ENCODE peak calls at places on chromosomes 12 and 14, in nine cellular contexts. C is BE2C, N is gastrocnemius medialis, L is heart right ventricle, G is astrocyte of the spinal cord, Z is cardiac muscle cell, K is mammary epithelial cell, I is epithelial cell of esophagus, V is ovary. B is an unnamed sample.

GRCh38 chr14:20597108-20597507 is 5.9 kb upstream of the RNASE12 start:
- DNase-seq in L (no peak), V (no peak), G (no peak), K (no peak), Z (no peak), N (no peak), C (no peak), I (no peak), B (no peak)

GRCh38 chr12:110317921-110318320 is 36.9 kb downstream of the ATP2A2 start:
- DNase-seq in N (no peak), L (no peak), K (peak; percentile 55), V (no peak), G (peak; percentile 56), I (no peak), Z (peak; percentile 73), C (no peak), B (no peak)

GRCh38 chr12:6254491-6254890 is 54.3 kb downstream of the CD9 start:
- DNase-seq in C (no peak), K (no peak), Z (no peak), L (no peak), N (no peak), I (no peak), G (no peak), V (no peak), B (no peak)

GRCh38 chr12:54945082-54945481 is 39.5 kb downstream of the TESPA1 start:
- DNase-seq in I (peak; percentile 26), V (no peak), C (no peak), L (no peak), K (no peak), N (no peak), Z (no peak), G (no peak), B (no peak)

GRCh38 chr12:70459786-70460185 is 93.7 kb downstream of the KCNMB4 start:
- DNase-seq in V (no peak), L (no peak), C (no peak), Z (no peak), K (no peak), G (no peak), N (no peak), I (no peak), B (no peak)

GRCh38 chr12:58966939-58967338 is 46.6 kb upstream of the LRIG3 start:
- DNase-seq in N (no peak), C (no peak), G (peak; percentile 8), K (peak; percentile 7), L (no peak), I (peak; percentile 8), V (no peak), Z (peak; percentile 2), B (no peak)

GRCh38 chr12:98345308-98345876 is 170.0 kb upstream of the TMPO start:
- DNase-seq in N (no peak), I (peak; percentile 83), K (peak; percentile 32), G (no peak), C (no peak), V (no peak), L (no peak), Z (no peak), B (no peak)

GRCh38 chr14:23153891-23154796 is 29.3 kb downstream of the SLC7A8 start:
- DNase-seq in Z (peak; percentile 97), K (peak; percentile 78), I (peak; percentile 90), L (peak; percentile 91), C (peak; percentile 34), N (peak; percentile 98), G (no peak), V (peak; percentile 97), B (peak; percentile 78)

GRCh38 chr14:28609228-28609828 is 157.3 kb upstream of the FOXG1 start:
- DNase-seq in V (no peak), L (peak; percentile 3), Z (peak; percentile 84), G (peak; percentile 81), K (peak; percentile 37), I (peak; percentile 65), C (peak; percentile 59), N (no peak), B (no peak)

GRCh38 chr12:53989227-53990113 is 4.5 kb downstream of the HOXC10 start:
- DNase-seq in N (no peak), C (peak; percentile 58), V (no peak), K (peak; percentile 57), L (no peak), G (peak; percentile 38), I (peak; percentile 62), Z (peak; percentile 66), B (no peak)

GRCh38 chr14:87678624-87679023 is 314.4 kb downstream of the GALC start:
- DNase-seq in N (no peak), L (no peak), I (no peak), C (no peak), V (no peak), Z (no peak), K (no peak), G (no peak), B (no peak)

GRCh38 chr12:120775862-120776552 is 50.4 kb downstream of the ACADS start:
- DNase-seq in I (no peak), Z (peak; percentile 57), G (no peak), N (no peak), V (no peak), L (no peak), C (no peak), K (no peak), B (no peak)

GRCh38 chr14:86450075-86450474 is 920.1 kb downstream of the FLRT2 start:
- DNase-seq in K (no peak), I (no peak), V (no peak), G (no peak), C (no peak), L (peak; percentile 4), Z (no peak), N (no peak), B (no peak)

GRCh38 chr12:91918431-91918830 is 227.2 kb downstream of the BTG1 start:
- DNase-seq in K (no peak), N (no peak), I (no peak), G (no peak), Z (no peak), L (no peak), V (no peak), C (no peak), B (no peak)

GRCh38 chr14:90733139-90733808 is 83.0 kb downstream of the TTC7B start:
- DNase-seq in I (no peak), V (no peak), K (no peak), L (no peak), G (no peak), Z (no peak), N (peak; percentile 82), C (no peak), B (no peak)

GRCh38 chr14:87630808-87631207 is 362.2 kb downstream of the GALC start:
- DNase-seq in K (no peak), V (no peak), C (no peak), Z (no peak), L (no peak), I (no peak), N (no peak), G (no peak), B (no peak)

GRCh38 chr12:132489078-132489601 is 811 bp upstream of the FBRSL1 start:
- DNase-seq in V (peak; percentile 40), C (no peak), L (no peak), G (no peak), N (no peak), K (no peak), Z (no peak), I (no peak), B (no peak)

GRCh38 chr12:6532927-6533652 is 1.2 kb upstream of the GAPDH start:
- DNase-seq in Z (peak; percentile 66), L (peak; percentile 71), C (peak; percentile 90), G (peak; percentile 75), V (peak; percentile 66), I (peak; percentile 80), K (peak; percentile 87), N (no peak), B (no peak)

GRCh38 chr14:48957486-48957885 is 628.7 kb downstream of the RPS29 start:
- DNase-seq in C (no peak), Z (no peak), V (no peak), G (no peak), K (no peak), N (no peak), L (no peak), I (no peak), B (no peak)

DNA sequence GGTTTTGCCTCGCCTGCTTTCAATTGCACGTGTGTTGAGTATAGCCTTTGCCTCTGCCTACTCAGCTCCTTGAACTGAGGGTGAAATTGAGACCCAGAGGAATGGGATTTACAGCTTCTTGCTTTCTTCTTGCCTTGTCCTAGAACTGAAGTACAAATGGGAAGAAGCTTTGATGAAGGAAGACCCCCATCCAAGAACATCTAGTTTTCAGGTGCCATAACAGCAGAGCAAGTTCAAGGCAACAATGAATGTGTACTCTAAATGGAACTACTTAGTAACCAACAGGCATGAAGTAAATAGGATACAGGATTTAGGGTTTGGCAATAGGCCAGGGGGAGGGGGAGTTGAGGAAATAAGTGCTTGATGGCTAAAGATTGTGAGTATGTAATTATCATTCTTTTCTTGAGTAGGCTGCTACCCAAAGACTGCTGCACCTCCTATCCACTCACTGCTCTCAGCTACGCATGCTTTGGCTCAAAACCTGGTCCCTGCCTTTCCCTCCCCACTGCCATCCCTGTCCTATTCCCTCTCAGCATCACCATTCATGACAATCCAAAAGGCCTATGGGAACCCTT is 2.1 kb downstream of the GPX2 start:
- DNase-seq in L (no peak), C (no peak), I (no peak), G (no peak), Z (no peak), N (no peak), K (no peak), V (no peak), B (no peak)
- H3K4me3 ChIP-seq in L (no peak overlapping the region), C (no peak overlapping the region), I (no peak overlapping the region), G (no peak overlapping the region), Z (no peak overlapping the region), N (no peak overlapping the region), K (no peak overlapping the region), V (no peak overlapping the region), B (no peak overlapping the region)

GRCh38 chr12:105705765-105706164 is 375.3 kb downstream of the C12orf75 start:
- DNase-seq in K (peak; percentile 30), G (peak; percentile 72), N (no peak), V (peak; percentile 48), I (peak; percentile 69), Z (peak; percentile 81), L (peak; percentile 74), C (peak; percentile 29), B (no peak)
- TF ChIP-seq CTCF in K (peak; percentile 74), G (peak; percentile 82), N (peak; percentile 75), V (peak; percentile 73), I (peak; percentile 82), Z (peak; percentile 92), L (peak; percentile 68), C (peak; percentile 69), B (peak; percentile 74)

GRCh38 chr12:27549231-27549800 is 25.3 kb downstream of the PPFIBP1 start:
- DNase-seq in I (peak; percentile 94), L (no peak), Z (peak; percentile 82), V (no peak), C (no peak), N (no peak), G (peak; percentile 83), K (peak; percentile 93), B (no peak)
- H3K4me3 ChIP-seq in I (no peak overlapping the region), L (peak overlapping the region; percentile 2), Z (no peak overlapping the region), V (no peak overlapping the region), C (no peak overlapping the region), N (peak overlapping the region; percentile 48), G (no peak overlapping the region), K (peak overlapping the region; percentile 28), B (peak overlapping the region; percentile 50)

DNA sequence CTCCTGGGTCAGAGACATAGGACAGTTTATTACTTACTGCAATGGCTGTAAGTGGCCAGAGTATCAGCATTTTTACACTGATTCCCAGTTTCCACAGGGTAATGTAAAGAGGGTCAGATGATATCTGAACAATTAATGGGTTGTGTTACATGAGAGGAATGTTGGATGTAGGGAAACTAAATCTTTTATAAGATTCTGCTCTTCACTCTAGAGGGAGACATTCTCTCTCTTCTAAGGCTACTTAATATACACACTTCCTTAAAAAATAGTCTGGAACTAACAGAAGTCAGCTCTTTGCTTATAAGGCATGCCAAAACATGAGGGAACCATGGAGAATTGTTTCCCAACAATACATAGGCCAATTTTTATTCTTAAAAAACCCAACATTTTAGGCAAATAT is 389.8 kb downstream of the ETNK1 start:
- DNase-seq in G (no peak), Z (no peak), C (no peak), L (no peak), I (peak; percentile 7), K (no peak), V (no peak), N (no peak), B (no peak)
- TF ChIP-seq CTCF in G (no peak), Z (no peak), C (peak; percentile 7), L (no peak), I (peak; percentile 12), K (no peak), V (no peak), N (no peak), B (no peak)

B was measured in thoracic aorta.